ENCODE peak calls at places on chromosomes 7 and 10, in four cellular contexts. T, F, D and A are unnamed samples.

GRCh38 chr7:72316148-72316547 is 96.0 kb downstream of the CALN1 start:
- DNase-seq in T (no peak), F (no peak), D (no peak), A (no peak)

GRCh38 chr7:80821781-80822180 is 97.1 kb downstream of the SEMA3C start:
- DNase-seq in T (no peak), F (no peak), D (no peak), A (peak; percentile 24)

GRCh38 chr10:124157286-124157685 is 63.9 kb upstream of the CHST15 start:
- DNase-seq in T (no peak), F (peak; percentile 50), D (no peak), A (no peak)

GRCh38 chr7:351681-352480 is 61.9 kb downstream of the FOXL3 start:
- DNase-seq in T (no peak), F (no peak), D (peak; percentile 41), A (no peak)

GRCh38 chr7:130490287-130490686 is 1.6 kb upstream of the MEST start:
- DNase-seq in T (no peak), F (no peak), D (no peak), A (no peak)

GRCh38 chr7:30721211-30721610 is 30.7 kb upstream of the INMT start:
- DNase-seq in T (no peak), F (no peak), D (no peak), A (peak; percentile 96)

GRCh38 chr7:19143930-19144574 is 1.2 kb downstream of the FERD3L start:
- DNase-seq in T (no peak), F (peak; percentile 40), D (no peak), A (no peak)

GRCh38 chr10:129764011-129764900 is 199.8 kb downstream of the EBF3 start:
- DNase-seq in T (no peak), F (no peak), D (no peak), A (no peak)

GRCh38 chr10:114526497-114527238 is 122.4 kb upstream of the AFAP1L2 start:
- DNase-seq in T (peak; percentile 65), F (peak; percentile 70), D (peak; percentile 94), A (peak; percentile 86)

GRCh38 chr7:92781117-92781720 is 55.2 kb downstream of the CDK6 start:
- DNase-seq in T (no peak), F (no peak), D (no peak), A (no peak)

GRCh38 chr7:97731736-97732370 is at the start of gene TAC1:
- DNase-seq in T (no peak), F (peak; percentile 18), D (no peak), A (peak; percentile 54)

GRCh38 chr10:13659887-13660544 is 73.3 kb downstream of the PRPF18 start:
- DNase-seq in T (peak; percentile 50), F (peak; percentile 90), D (peak; percentile 41), A (peak; percentile 57)